ENCODE peak calls at places on chromosomes 1 and 21, in ten cellular contexts. L, Z, C, B, D, X, O, A, J and K are unnamed samples.

GRCh38 chr1:17531682-17532487 is 7.6 kb upstream of the ARHGEF10L start:
- DNase-seq in O (no peak), B (peak), A (no peak), D (no peak), X (peak), C (no peak), Z (no peak), J (no peak), L (no peak), K (no peak)

GRCh38 chr21:33642027-33642895 is at the start of gene ITSN1:
- DNase-seq in L (peak), B (peak), A (peak), X (peak), C (peak), O (peak), J (peak), Z (peak), D (peak), K (peak)

GRCh38 chr1:154186852-154187501 is 4.9 kb downstream of the TPM3 start:
- DNase-seq in B (no peak), Z (peak), O (no peak), C (no peak), L (no peak), A (no peak), D (no peak), X (no peak), J (no peak), K (no peak)

GRCh38 chr1:103256490-103256889 is 148.2 kb upstream of the COL11A1 start:
- DNase-seq in J (no peak), L (no peak), Z (no peak), D (no peak), O (no peak), X (no peak), C (no peak), B (no peak), A (no peak), K (no peak)

GRCh38 chr1:230573647-230574046 is 68.6 kb upstream of the COG2 start:
- DNase-seq in O (no peak), J (no peak), L (peak), A (no peak), Z (no peak), X (no peak), C (no peak), D (no peak), B (no peak), K (no peak)

GRCh38 chr1:185208626-185209170 is 51.7 kb downstream of the SWT1 start:
- DNase-seq in B (peak), L (no peak), X (no peak), Z (no peak), A (no peak), J (no peak), D (no peak), C (no peak), O (no peak), K (no peak)

GRCh38 chr1:163875214-163875926 is 553.6 kb downstream of the NUF2 start:
- DNase-seq in A (peak), C (no peak), B (no peak), O (no peak), L (no peak), X (no peak), J (peak), Z (no peak), D (no peak), K (no peak)

GRCh38 chr1:24966121-24966723 is 36.1 kb upstream of the RUNX3 start:
- DNase-seq in L (no peak), O (no peak), A (no peak), D (no peak), X (no peak), C (no peak), B (no peak), Z (no peak), J (no peak), K (no peak)

GRCh38 chr21:41090981-41091380 is 77.0 kb upstream of the BACE2 start:
- DNase-seq in X (no peak), Z (peak), C (no peak), A (no peak), L (no peak), O (no peak), D (no peak), J (no peak), B (no peak), K (no peak)

GRCh38 chr1:64536217-64536835 is 66.4 kb downstream of the CACHD1 start:
- DNase-seq in O (no peak), Z (peak), L (no peak), X (no peak), B (peak), A (no peak), J (no peak), C (no peak), D (no peak), K (no peak)

GRCh38 chr1:19374402-19374801 is 62.3 kb downstream of the SLC66A1 start:
- DNase-seq in L (peak), Z (peak), D (no peak), J (no peak), B (no peak), O (no peak), A (no peak), C (peak), X (no peak), K (no peak)

GRCh38 chr1:210570116-210570515 is 241.4 kb downstream of the HHAT start:
- DNase-seq in D (no peak), B (no peak), X (no peak), O (no peak), A (no peak), Z (no peak), L (no peak), C (no peak), J (no peak), K (no peak)

GRCh38 chr1:227805606-227806197 is 9.8 kb upstream of the PRSS38 start:
- DNase-seq in Z (no peak), C (no peak), L (no peak), O (no peak), X (no peak), J (peak), A (no peak), B (peak), D (no peak), K (no peak)

GRCh38 chr1:209674957-209675566 is at the start of gene G0S2:
- DNase-seq in X (peak), B (peak), C (peak), A (no peak), J (peak), D (no peak), O (no peak), L (no peak), Z (peak), K (no peak)

GRCh38 chr1:216596298-216596947 is 126.8 kb downstream of the ESRRG start:
- DNase-seq in B (no peak), L (no peak), C (no peak), Z (no peak), J (no peak), X (no peak), A (no peak), O (no peak), D (no peak), K (no peak)

GRCh38 chr1:108121361-108122143 is 78.6 kb downstream of the SLC25A24 start:
- DNase-seq in L (no peak), C (peak), O (no peak), B (no peak), Z (no peak), D (no peak), J (no peak), X (no peak), A (no peak), K (no peak)

GRCh38 chr1:209601809-209602657 is 18.5 kb downstream of the CAMK1G start:
- DNase-seq in L (peak), B (peak), O (peak), C (no peak), D (no peak), X (peak), A (peak), J (peak), Z (peak), K (peak)

GRCh38 chr1:219876798-219877209 is 51.6 kb downstream of the SLC30A10 start:
- DNase-seq in A (no peak), J (no peak), C (peak), B (peak), O (no peak), D (no peak), X (no peak), Z (no peak), L (no peak), K (no peak)

GRCh38 chr1:94863919-94864318 is 43.8 kb downstream of the SLC44A3 start:
- DNase-seq in J (peak), O (no peak), C (no peak), Z (no peak), B (peak), D (no peak), L (no peak), A (no peak), X (peak), K (no peak)

GRCh38 chr1:204736861-204737260 is 51.3 kb upstream of the LRRN2 start:
- DNase-seq in J (no peak), Z (peak), D (no peak), A (no peak), B (no peak), L (no peak), O (no peak), C (no peak), X (no peak), K (no peak)

GRCh38 chr21:43817157-43818086 is 28.0 kb downstream of the RRP1 start:
- DNase-seq in X (no peak), O (no peak), A (no peak), Z (no peak), J (no peak), L (no peak), B (no peak), C (no peak), D (no peak), K (peak)

GRCh38 chr1:66725885-66726665 is 26.2 kb upstream of the DYNLT5 start:
- DNase-seq in D (peak), A (peak), B (peak), X (no peak), Z (peak), L (peak), C (peak), J (peak), O (peak), K (peak)

GRCh38 chr1:248834343-248834940 is 3.6 kb upstream of the ZNF672 start:
- DNase-seq in X (no peak), C (no peak), Z (no peak), L (no peak), O (no peak), B (no peak), J (no peak), D (no peak), A (no peak), K (no peak)

GRCh38 chr1:2574350-2574749 is 12.2 kb upstream of the PRXL2B start:
- DNase-seq in J (no peak), A (no peak), C (no peak), X (no peak), O (no peak), Z (no peak), B (no peak), L (no peak), D (no peak), K (no peak)

GRCh38 chr21:34843562-34843961 is 174.8 kb downstream of the CLIC6 start:
- DNase-seq in B (no peak), O (no peak), A (no peak), Z (no peak), L (no peak), X (no peak), D (no peak), J (no peak), C (no peak), K (no peak)

GRCh38 chr1:172144445-172145060 is 275.9 kb upstream of the C1orf105 start:
- DNase-seq in L (no peak), Z (no peak), D (no peak), A (no peak), B (no peak), J (peak), X (peak), O (no peak), C (no peak), K (no peak)

GRCh38 chr1:2314803-2315710 is 76.3 kb downstream of the MORN1 start:
- DNase-seq in J (peak), L (peak), B (peak), X (peak), Z (no peak), C (peak), A (no peak), O (peak), D (peak), K (peak)

GRCh38 chr1:225886159-225887029 is 2.6 kb downstream of the LEFTY1 start:
- DNase-seq in B (peak), C (no peak), X (no peak), D (no peak), Z (no peak), O (no peak), J (no peak), L (no peak), A (no peak), K (no peak)

GRCh38 chr21:34128124-34128523 is 54.7 kb downstream of the MRPS6 start:
- DNase-seq in D (no peak), O (no peak), X (no peak), Z (no peak), B (no peak), C (no peak), A (no peak), L (no peak), J (no peak), K (no peak)

GRCh38 chr1:194289569-194290266 is 1103.3 kb upstream of the B3GALT2 start:
- DNase-seq in B (no peak), Z (no peak), J (no peak), X (no peak), O (no peak), A (no peak), L (peak), D (peak), C (no peak), K (peak)